ENCODE peak calls at places on chromosomes 6 and 20, in ten cellular contexts. E is esophagus squamous epithelium; N is PC-9; I is ovary; P is heart left ventricle; X is OCI-LY7; H is naive thymus-derived CD4-positive, alpha-beta T cell; S is thyroid gland; C is CD4-positive, CD25-positive, alpha-beta regulatory T cell; G is IMR-90. T is an unnamed sample. For H3K4me1 and H3K9me3, the result is how much of the 10 kb centered on the place peaks cover.

GRCh38 chr20:57665589-57665971 is 44.2 kb downstream of the PMEPA1 start:
- DNase-seq in E (no peak), N (no peak), I (no peak), P (no peak), X (no peak), H (no peak), S (no peak), C (no peak), G (no peak), T (no peak)

GRCh38 chr20:62336775-62337557 is 30.1 kb downstream of the LAMA5 start:
- DNase-seq in E (no peak), N (no peak), I (no peak), P (no peak), X (no peak), H (no peak), S (no peak), C (no peak), G (no peak), T (no peak)

GRCh38 chr6:32182617-32183016 is 1.4 kb downstream of the AGER start:
- DNase-seq in E (no peak), N (no peak), I (no peak), P (no peak), X (no peak), H (no peak), S (no peak), C (no peak), G (no peak), T (no peak)

GRCh38 chr6:3296113-3296512 is 37.4 kb downstream of the PSMG4 start:
- DNase-seq in E (no peak), N (no peak), I (no peak), P (no peak), X (no peak), H (no peak), S (no peak), C (no peak), G (no peak), T (no peak)

GRCh38 chr20:63642518-63643247 is 10.5 kb downstream of the STMN3 start:
- DNase-seq in E (no peak), N (peak), I (peak), P (no peak), X (peak), H (no peak), S (peak), C (no peak), G (no peak), T (peak)

GRCh38 chr6:159874475-159874874 is 16.3 kb upstream of the MAS1 start:
- DNase-seq in E (no peak), N (no peak), I (peak), P (peak), X (no peak), H (no peak), S (peak), C (no peak), G (peak), T (peak)

GRCh38 chr6:157445277-157445676 is 64.3 kb downstream of the ZDHHC14 start:
- DNase-seq in E (no peak), N (no peak), I (no peak), P (no peak), X (no peak), H (no peak), S (no peak), C (no peak), G (no peak), T (no peak)

GRCh38 chr6:119348308-119349040 is 1.1 kb downstream of the MAN1A1 start:
- DNase-seq in E (no peak), N (peak), I (peak), P (peak), X (peak), H (peak), S (peak), C (peak), G (peak), T (peak)

GRCh38 chr20:21232546-21233280 is 70.4 kb upstream of the XRN2 start:
- DNase-seq in E (no peak), N (no peak), I (no peak), P (no peak), X (no peak), H (no peak), S (no peak), C (no peak), G (no peak), T (no peak)

GRCh38 chr6:22804620-22805271 is 235.4 kb downstream of the HDGFL1 start:
- DNase-seq in E (no peak), N (no peak), I (no peak), P (no peak), X (no peak), H (no peak), S (no peak), C (no peak), G (no peak), T (no peak)

GRCh38 chr20:20561172-20561571 is 151.3 kb downstream of the RALGAPA2 start:
- DNase-seq in E (no peak), N (no peak), I (no peak), P (no peak), X (no peak), H (no peak), S (no peak), C (no peak), G (no peak), T (no peak)

GRCh38 chr20:9617940-9618339 is 103.5 kb downstream of the LAMP5 start:
- DNase-seq in E (no peak), N (peak), I (no peak), P (no peak), X (no peak), H (no peak), S (no peak), C (no peak), G (peak), T (peak)

GRCh38 chr6:11380969-11381744 is 148.7 kb upstream of the NEDD9 start:
- DNase-seq in E (no peak), N (no peak), I (no peak), P (no peak), X (no peak), H (no peak), S (peak), C (no peak), G (no peak), T (no peak)

DNA sequence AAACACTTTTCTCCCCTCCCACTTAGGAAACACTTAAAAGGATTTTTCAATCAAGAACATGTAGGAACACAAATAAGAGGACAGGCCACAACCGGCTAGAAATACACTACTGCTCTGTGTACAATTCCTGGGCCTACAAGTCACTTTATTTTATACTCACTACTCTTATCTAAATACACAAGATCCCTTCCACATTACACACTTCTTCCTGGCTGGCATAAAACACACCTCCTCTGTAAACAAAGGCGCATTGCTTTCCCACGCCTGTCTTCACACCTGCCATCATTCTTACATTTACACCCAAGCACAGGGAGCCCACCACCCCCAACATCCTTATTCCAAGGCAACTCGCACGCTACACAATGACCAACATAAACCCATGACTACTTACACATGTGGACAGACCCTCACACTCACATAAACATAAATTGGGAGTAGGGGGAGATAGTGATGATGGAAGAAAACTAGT is 4.0 kb upstream of the IER3 start:
- DNase-seq in E (no peak), N (no peak), I (no peak), P (no peak), X (no peak), H (no peak), S (no peak), C (no peak), G (peak), T (no peak)
- H3K4me1 ChIP-seq in E (half or more), N (half or more), I (under half), P (under half), X (under half), H (under half), S (under half), C (under half), G (under half), T (under half)

GRCh38 chr6:161210857-161211256 is 63.0 kb downstream of the AGPAT4 start:
- DNase-seq in E (no peak), N (no peak), I (no peak), P (no peak), X (no peak), H (no peak), S (no peak), C (no peak), G (no peak), T (no peak)
- H3K9me3 ChIP-seq in E (under half), N (under half), I (under half), P (under half), X (under half), H (under half), S (under half), C (under half), G (under half), T (under half)

GRCh38 chr6:45717027-45717426 is 298.6 kb downstream of the CLIC5 start:
- DNase-seq in E (no peak), N (no peak), I (no peak), P (no peak), X (no peak), H (no peak), S (no peak), C (no peak), G (no peak), T (no peak)
- H3K4me1 ChIP-seq in E (under half), N (under half), I (under half), P (under half), X (under half), H (under half), S (under half), C (under half), G (under half), T (under half)

DNA sequence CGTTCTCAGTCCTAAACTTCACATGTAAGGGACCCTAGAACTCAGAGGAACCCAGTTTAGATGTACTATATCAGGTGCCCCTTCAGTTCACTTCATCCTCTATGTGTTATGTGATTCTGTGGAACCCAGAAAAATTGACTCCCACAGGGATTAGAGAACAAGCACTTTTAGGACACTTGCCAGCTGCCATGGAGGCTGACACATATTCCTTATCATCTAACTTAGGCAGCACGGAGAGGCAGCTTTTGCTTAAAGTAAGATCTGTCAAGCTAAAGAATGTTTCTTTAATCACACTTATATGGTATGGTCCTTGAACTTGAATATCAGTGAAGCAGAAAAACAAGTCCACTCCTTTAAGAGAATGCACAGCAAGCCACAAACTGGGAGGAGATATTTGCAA is 701.5 kb upstream of the ID4 start:
- DNase-seq in E (no peak), N (no peak), I (no peak), P (no peak), X (no peak), H (no peak), S (peak), C (no peak), G (no peak), T (peak)
- H3K9me3 ChIP-seq in E (under half), N (under half), I (under half), P (under half), X (under half), H (under half), S (under half), C (under half), G (under half), T (under half)

GRCh38 chr20:49583343-49583668 is 15.4 kb upstream of the PTGIS start:
- DNase-seq in E (no peak), N (no peak), I (no peak), P (no peak), X (no peak), H (no peak), S (no peak), C (no peak), G (no peak), T (no peak)
- H3K4me1 ChIP-seq in E (half or more), N (half or more), I (under half), P (under half), X (under half), H (under half), S (under half), C (under half), G (under half), T (under half)

GRCh38 chr6:168343239-168344167 is 23.9 kb upstream of the DACT2 start:
- DNase-seq in E (no peak), N (no peak), I (no peak), P (no peak), X (no peak), H (no peak), S (no peak), C (no peak), G (no peak), T (no peak)

GRCh38 chr6:168345896-168346754 is 26.5 kb upstream of the DACT2 start:
- DNase-seq in E (no peak), N (no peak), I (no peak), P (no peak), X (no peak), H (no peak), S (no peak), C (no peak), G (no peak), T (no peak)

GRCh38 chr6:168344338-168344737 is 24.8 kb upstream of the DACT2 start:
- DNase-seq in E (no peak), N (no peak), I (no peak), P (no peak), X (no peak), H (no peak), S (no peak), C (no peak), G (no peak), T (no peak)

GRCh38 chr6:168347053-168347452 is 27.5 kb upstream of the DACT2 start:
- DNase-seq in E (no peak), N (no peak), I (no peak), P (no peak), X (no peak), H (no peak), S (no peak), C (no peak), G (no peak), T (no peak)

GRCh38 chr6:168345266-168345665 is 25.7 kb upstream of the DACT2 start:
- DNase-seq in E (no peak), N (no peak), I (no peak), P (no peak), X (no peak), H (no peak), S (no peak), C (no peak), G (no peak), T (no peak)
- H3K9me3 ChIP-seq in E (under half), N (under half), I (under half), P (under half), X (under half), H (under half), S (under half), C (under half), G (half or more), T (under half)

DNA sequence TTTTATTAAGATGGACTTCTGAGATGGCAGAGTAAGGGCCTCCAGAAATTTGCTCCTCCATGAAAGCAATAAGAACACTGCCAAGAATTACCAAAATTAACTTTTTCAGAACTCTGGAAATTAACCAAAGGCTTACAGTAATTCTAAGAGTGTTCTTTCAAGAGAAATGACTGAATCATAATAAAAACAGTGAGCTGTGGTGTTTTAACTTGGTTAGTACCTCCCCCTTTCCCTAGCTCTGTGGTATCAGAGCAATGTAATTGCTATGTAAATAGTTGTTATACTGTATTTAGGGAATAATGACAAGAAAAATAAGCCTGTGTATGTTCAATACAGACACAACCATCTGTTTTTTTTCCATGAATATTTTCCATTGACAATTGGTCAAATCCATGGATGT is 19.0 kb downstream of the HECA start:
- DNase-seq in E (no peak), N (no peak), I (no peak), P (no peak), X (no peak), H (no peak), S (no peak), C (no peak), G (peak), T (peak)
- H3K4me1 ChIP-seq in E (half or more), N (under half), I (under half), P (under half), X (under half), H (half or more), S (under half), C (half or more), G (under half), T (under half)

DNA sequence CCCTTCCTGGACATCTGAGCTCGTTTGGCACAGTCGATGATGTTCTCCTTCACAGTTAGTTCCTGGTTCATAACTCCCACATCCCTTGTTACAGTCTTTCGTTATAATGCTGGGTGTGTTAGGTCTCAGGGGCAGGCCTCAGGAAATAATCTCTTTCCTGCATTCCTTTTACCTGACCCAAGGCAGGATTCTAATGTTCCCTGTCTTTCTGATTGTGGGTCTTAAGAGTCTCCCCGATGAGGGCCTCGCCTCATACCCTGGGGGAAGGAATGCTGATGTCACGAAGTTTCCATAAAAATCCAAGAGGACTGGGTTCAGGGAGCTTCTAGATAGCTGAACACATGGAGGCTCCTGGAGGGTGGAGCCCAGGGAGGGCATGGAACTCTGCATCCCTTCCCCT is 104.0 kb upstream of the CARMIL1 start:
- DNase-seq in E (no peak), N (peak), I (no peak), P (no peak), X (no peak), H (no peak), S (no peak), C (no peak), G (peak), T (peak)
- H3K9me3 ChIP-seq in E (under half), N (under half), I (under half), P (under half), X (under half), H (under half), S (under half), C (under half), G (under half), T (under half)

GRCh38 chr6:14026831-14027539 is 90.6 kb upstream of the CD83 start:
- DNase-seq in E (no peak), N (no peak), I (no peak), P (no peak), X (no peak), H (no peak), S (no peak), C (no peak), G (peak), T (no peak)
- H3K4me1 ChIP-seq in E (under half), N (under half), I (under half), P (under half), X (under half), H (under half), S (under half), C (under half), G (under half), T (under half)